ENCODE peak calls at places on chromosome 22, in four cellular contexts. Y is H1, X is HepG2, A is K562. H is an unnamed sample. For H4K20me1, the result is how much of the 10 kb centered on the place peaks cover.

GRCh38 chr22:19260804-19261203 is 30.7 kb downstream of the CLTCL1 start:
- DNase-seq in Y (no peak), X (no peak), A (no peak), H (no peak)

GRCh38 chr22:11627436-11627797 is 3900.6 kb upstream of the OR11H1 start:
- DNase-seq in Y (no peak), X (no peak), A (no peak), H (peak)

GRCh38 chr22:41308054-41308453 is 6.7 kb downstream of the ZC3H7B start:
- DNase-seq in Y (no peak), X (no peak), A (peak), H (no peak)

GRCh38 chr22:41762980-41763779 is 37.3 kb upstream of the CCDC134 start:
- DNase-seq in Y (peak), X (peak), A (peak), H (peak)

GRCh38 chr22:43275545-43275981 is 67.6 kb downstream of the SCUBE1 start:
- DNase-seq in Y (no peak), X (peak), A (peak), H (peak)

GRCh38 chr22:36966851-36967535 is 52.3 kb downstream of the TST start:
- DNase-seq in Y (no peak), X (no peak), A (no peak), H (no peak)

GRCh38 chr22:44913198-44913983 is 96.4 kb downstream of the PHF21B start:
- DNase-seq in Y (no peak), X (no peak), A (no peak), H (no peak)

GRCh38 chr22:20171288-20172037 is 20.6 kb upstream of the CCDC188 start:
- DNase-seq in Y (no peak), X (no peak), A (no peak), H (no peak)

GRCh38 chr22:46052331-46052771 is 75.4 kb upstream of the WNT7B start:
- DNase-seq in Y (no peak), X (no peak), A (no peak), H (no peak)

GRCh38 chr22:43535336-43535735 is 123.5 kb downstream of the MPPED1 start:
- DNase-seq in Y (no peak), X (no peak), A (no peak), H (no peak)

GRCh38 chr22:19178065-19178658 is 374 bp downstream of the SLC25A1 start:
- DNase-seq in Y (no peak), X (peak), A (peak), H (peak)

GRCh38 chr22:19959043-19959586 is 17.5 kb upstream of the TXNRD2 start:
- DNase-seq in Y (peak), X (peak), A (peak), H (peak)

GRCh38 chr22:30830907-30831306 is 136.2 kb downstream of the OSBP2 start:
- DNase-seq in Y (no peak), X (no peak), A (no peak), H (peak)

GRCh38 chr22:28923826-28924732 is 40.7 kb downstream of the ZNRF3 start:
- DNase-seq in Y (no peak), X (peak), A (no peak), H (no peak)

GRCh38 chr22:48953830-48954229 is 873.8 kb downstream of the BRD1 start:
- DNase-seq in Y (no peak), X (no peak), A (no peak), H (no peak)

GRCh38 chr22:33841281-33842005 is 78.8 kb downstream of the LARGE1 start:
- DNase-seq in Y (no peak), X (peak), A (no peak), H (no peak)

GRCh38 chr22:25368271-25368670 is 148.8 kb downstream of the CRYBB2 start:
- DNase-seq in Y (no peak), X (no peak), A (no peak), H (no peak)

GRCh38 chr22:20249797-20250354 is 18.2 kb downstream of the RTN4R start:
- DNase-seq in Y (no peak), X (no peak), A (no peak), H (peak)

GRCh38 chr22:49124588-49124987 is 703.1 kb downstream of the BRD1 start:
- DNase-seq in Y (no peak), X (peak), A (no peak), H (no peak)

GRCh38 chr22:26172389-26172990 is 3.2 kb downstream of the SEZ6L start:
- DNase-seq in Y (no peak), X (peak), A (peak), H (peak)

GRCh38 chr22:47423266-47423665 is 660.8 kb downstream of the TBC1D22A start:
- DNase-seq in Y (no peak), X (no peak), A (no peak), H (no peak)

GRCh38 chr22:47284360-47284759 is 521.9 kb downstream of the TBC1D22A start:
- DNase-seq in Y (no peak), X (no peak), A (no peak), H (no peak)

GRCh38 chr22:27206001-27206746 is 548.8 kb downstream of the MIAT start:
- DNase-seq in Y (no peak), X (no peak), A (no peak), H (no peak)

GRCh38 chr22:42743501-42743991 is 22.9 kb upstream of the A4GALT start:
- DNase-seq in Y (no peak), X (peak), A (no peak), H (peak)

GRCh38 chr22:46712288-46712687 is 25.8 kb downstream of the CERK start:
- DNase-seq in Y (no peak), X (no peak), A (no peak), H (no peak)

GRCh38 chr22:29629382-29630179 is 26.1 kb downstream of the NF2 start:
- DNase-seq in Y (no peak), X (no peak), A (no peak), H (peak)

GRCh38 chr22:19819911-19820879 is 34.5 kb downstream of the GNB1L start:
- DNase-seq in Y (no peak), X (no peak), A (no peak), H (no peak)

GRCh38 chr22:38069372-38070249 is 12.4 kb downstream of the PICK1 start:
- DNase-seq in Y (no peak), X (no peak), A (peak), H (peak)
- H3K4me3 ChIP-seq in Y (no peak), X (no peak), A (no peak), H (no peak)

DNA sequence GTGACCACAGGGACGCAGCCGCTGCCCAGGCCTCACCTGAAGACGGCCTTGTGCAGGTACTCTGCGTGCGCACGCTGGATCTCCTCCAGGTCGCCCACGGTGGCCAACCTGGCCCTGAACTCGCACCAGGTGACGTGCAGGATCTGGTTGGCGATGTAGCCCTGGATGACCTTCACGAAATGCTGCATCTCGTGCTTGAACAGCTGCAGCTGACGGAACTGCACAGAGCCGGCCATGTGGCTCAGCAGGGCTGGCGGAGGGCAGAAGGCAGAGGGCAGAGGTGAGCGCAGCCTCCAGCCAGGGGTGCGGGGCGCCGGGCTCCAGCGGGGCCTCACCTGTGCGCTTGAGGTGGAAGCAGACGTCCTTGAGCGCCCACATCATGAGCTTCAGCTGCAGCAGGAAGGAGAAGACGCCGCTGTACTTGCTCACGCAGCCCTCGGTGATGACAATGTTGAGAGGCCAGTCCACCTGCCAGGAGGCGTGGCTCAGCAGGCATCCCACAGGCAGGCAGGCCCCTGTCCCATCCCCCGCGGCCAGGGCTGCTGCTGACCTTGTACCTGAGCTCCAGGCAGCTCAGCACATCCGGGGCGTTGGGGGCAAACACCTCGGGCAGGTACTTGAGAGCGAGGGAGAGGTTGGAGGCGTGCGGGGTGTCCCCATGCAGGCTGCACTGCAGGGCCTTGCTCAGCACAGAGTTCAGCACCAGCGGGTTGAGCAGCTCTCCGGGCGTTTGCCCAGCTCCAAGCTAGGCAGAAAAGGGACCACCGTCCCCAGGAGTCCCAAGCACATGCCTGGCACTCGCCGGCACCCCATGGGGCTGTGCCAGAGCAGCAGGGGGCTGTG is 17.6 kb downstream of the SELENOO start:
- DNase-seq in Y (no peak), X (no peak), A (no peak), H (no peak)
- H4K20me1 ChIP-seq in Y (under half), X (under half), A (under half), H (under half)

GRCh38 chr22:23207786-23208325 is 27.5 kb downstream of the BCR start:
- DNase-seq in Y (no peak), X (no peak), A (peak), H (no peak)
- TF ChIP-seq JUN in Y (no peak), X (no peak), A (no peak), H (no peak)

GRCh38 chr22:35377735-35378134 is 3.2 kb upstream of the HMOX1 start:
- DNase-seq in Y (no peak), X (no peak), A (no peak), H (no peak)

GRCh38 chr22:35378547-35379078 is 2.3 kb upstream of the HMOX1 start:
- DNase-seq in Y (no peak), X (peak), A (no peak), H (no peak)

GRCh38 chr22:35379146-35379993 is 1.5 kb upstream of the HMOX1 start:
- DNase-seq in Y (no peak), X (peak), A (no peak), H (no peak)

GRCh38 chr22:35375031-35375430 is 5.9 kb upstream of the HMOX1 start:
- DNase-seq in Y (no peak), X (no peak), A (no peak), H (no peak)

DNA sequence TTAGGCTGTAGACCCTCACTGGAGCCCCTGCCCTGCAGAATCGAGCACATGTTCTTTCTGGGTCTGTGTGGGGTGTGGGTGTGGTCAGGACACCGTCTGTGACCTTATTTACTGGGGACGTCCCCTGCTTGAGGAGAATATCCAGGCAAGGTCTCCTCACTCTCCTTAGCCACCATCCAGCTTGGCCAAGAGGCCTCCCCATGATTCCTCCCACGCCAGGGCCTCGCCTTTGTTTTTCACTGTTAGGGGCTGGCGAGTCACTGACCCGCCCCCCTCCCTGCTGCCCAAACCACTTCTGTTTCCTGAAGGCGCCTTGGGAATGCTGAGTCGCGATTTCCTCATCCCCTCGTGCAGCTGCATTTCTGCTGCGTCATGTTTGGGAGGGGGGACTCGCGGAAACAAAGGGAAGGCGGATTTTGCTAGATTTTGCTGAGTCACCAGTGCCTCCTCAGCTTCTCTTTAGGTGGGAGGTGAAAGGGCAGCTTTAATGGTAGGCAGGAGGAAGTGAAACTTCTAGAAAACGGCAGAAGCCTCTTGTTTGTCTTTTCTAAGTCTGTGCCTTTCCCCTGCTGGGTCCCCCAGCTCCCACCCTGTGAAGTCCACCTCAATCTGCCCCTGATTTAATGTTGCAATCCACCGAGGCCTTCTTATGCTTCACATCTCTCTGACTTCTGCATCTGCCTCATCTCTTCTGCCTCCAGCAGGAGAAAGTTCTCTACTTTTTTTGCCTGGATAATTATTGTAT is 4.0 kb upstream of the HMOX1 start:
- DNase-seq in Y (peak), X (peak), A (peak), H (peak)
- H3K4me3 ChIP-seq in Y (no peak), X (peak), A (no peak), H (no peak)

GRCh38 chr22:40235418-40235817 is 57.7 kb downstream of the TNRC6B start:
- DNase-seq in Y (no peak), X (no peak), A (no peak), H (no peak)

GRCh38 chr22:40237788-40238424 is 60.2 kb downstream of the TNRC6B start:
- DNase-seq in Y (no peak), X (no peak), A (no peak), H (no peak)

GRCh38 chr22:40233886-40234285 is 56.2 kb downstream of the TNRC6B start:
- DNase-seq in Y (no peak), X (no peak), A (no peak), H (no peak)

GRCh38 chr22:40237241-40237640 is 59.5 kb downstream of the TNRC6B start:
- DNase-seq in Y (no peak), X (no peak), A (no peak), H (no peak)

DNA sequence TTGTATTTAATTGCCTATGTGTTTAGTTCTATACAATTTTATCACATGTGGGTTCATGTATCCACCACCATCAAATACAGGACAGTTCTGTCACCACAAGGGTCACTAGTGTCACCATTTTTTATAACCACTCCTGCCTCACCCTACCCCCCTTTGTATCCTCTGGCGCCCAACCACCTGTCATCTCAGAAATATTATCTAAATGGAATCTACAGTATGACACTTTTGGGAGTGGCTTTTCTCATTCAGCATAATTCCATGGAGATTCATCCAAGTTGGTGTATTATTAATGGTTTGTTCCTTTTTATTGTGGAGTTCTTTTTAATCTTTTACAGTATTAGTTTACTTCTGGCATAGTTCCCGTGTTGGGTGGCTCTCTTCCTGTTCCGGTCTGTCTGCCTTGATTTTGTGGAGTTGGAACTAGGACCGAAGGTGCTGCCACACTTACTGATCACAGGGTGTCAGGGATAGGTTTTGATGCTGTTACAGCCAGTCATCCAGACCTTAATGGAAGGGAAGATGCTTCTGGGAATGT is 58.5 kb downstream of the TNRC6B start:
- DNase-seq in Y (no peak), X (no peak), A (no peak), H (no peak)
- H4K20me1 ChIP-seq in Y (under half), X (under half), A (under half), H (under half)

GRCh38 chr22:32751065-32751739 is 50.3 kb upstream of the TIMP3 start:
- DNase-seq in Y (no peak), X (peak), A (no peak), H (no peak)

GRCh38 chr22:32752326-32752725 is 49.2 kb upstream of the TIMP3 start:
- DNase-seq in Y (no peak), X (no peak), A (no peak), H (no peak)

GRCh38 chr22:32753591-32753990 is 47.9 kb upstream of the TIMP3 start:
- DNase-seq in Y (no peak), X (no peak), A (no peak), H (no peak)

GRCh38 chr22:32754413-32755041 is 47.0 kb upstream of the TIMP3 start:
- DNase-seq in Y (no peak), X (peak), A (no peak), H (no peak)

DNA sequence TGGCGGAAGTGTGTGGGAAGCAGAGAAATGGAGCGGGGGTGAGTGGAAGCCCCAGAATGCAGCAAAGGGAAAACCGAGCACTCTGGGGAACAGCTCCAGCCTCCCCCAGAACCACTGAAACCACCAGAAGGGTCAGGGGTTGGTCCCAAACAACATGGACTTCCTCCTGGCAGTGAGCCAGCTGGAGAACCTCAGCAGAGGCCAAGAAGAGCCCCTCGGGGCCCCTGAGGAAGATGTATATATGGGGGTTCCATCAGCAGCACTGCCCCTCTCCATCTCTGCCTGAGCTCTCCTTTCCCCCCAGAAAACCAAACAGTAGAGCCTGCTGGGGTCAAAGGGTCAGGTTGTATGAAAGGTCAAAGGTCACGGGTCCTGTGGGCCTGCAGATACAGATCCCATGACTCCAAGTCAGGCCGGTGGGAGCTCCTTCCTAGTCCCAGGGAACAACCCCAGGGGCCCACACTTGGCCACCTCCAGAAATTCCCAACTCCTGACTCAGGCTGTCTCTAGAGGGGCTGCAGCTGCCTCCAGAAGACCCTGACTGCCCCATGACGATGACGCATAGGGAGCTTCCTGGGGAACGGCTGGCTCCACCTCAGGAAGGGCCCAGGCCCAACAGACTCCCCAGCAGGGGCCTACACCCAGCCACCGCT is 48.5 kb upstream of the TIMP3 start:
- DNase-seq in Y (no peak), X (no peak), A (no peak), H (no peak)
- TF ChIP-seq JUN in Y (no peak), X (no peak), A (no peak), H (no peak)

GRCh38 chr22:38412435-38413084 is 42.4 kb downstream of the KCNJ4 start:
- DNase-seq in Y (no peak), X (no peak), A (peak), H (no peak)
- H3K4me3 ChIP-seq in Y (no peak), X (peak), A (peak), H (no peak)